ENCODE peak calls at places on chromosomes 11 and 22, in nine cellular contexts. One of them, this sample, is unnamed. For H3K4me1, the result is how much of the 10 kb centered on the place peaks cover.

GRCh38 chr11:119320593-119321524 is 3.9 kb upstream of the MCAM start:
- DNase-seq in CD8-positive, alpha-beta memory T cell: peak
- DNase-seq in pancreas: peak
- DNase-seq in mesendoderm: peak
- DNase-seq in neural progenitor cell: peak
- DNase-seq in lower lobe of right lung: peak
- DNase-seq in left lung: peak
- DNase-seq in mesenchymal stem cell: peak
- DNase-seq in SJSA1: no peak
- DNase-seq in this sample: peak

GRCh38 chr11:82636620-82637019 is 97.0 kb downstream of the FAM181B start:
- DNase-seq in left lung: no peak
- DNase-seq in mesenchymal stem cell: no peak
- DNase-seq in mesendoderm: no peak
- DNase-seq in SJSA1: no peak
- DNase-seq in lower lobe of right lung: no peak
- DNase-seq in neural progenitor cell: no peak
- DNase-seq in CD8-positive, alpha-beta memory T cell: no peak
- DNase-seq in pancreas: no peak
- DNase-seq in this sample: no peak

GRCh38 chr22:23713696-23714595 is 23.1 kb downstream of the RGL4 start:
- DNase-seq in mesenchymal stem cell: no peak
- DNase-seq in lower lobe of right lung: no peak
- DNase-seq in pancreas: peak
- DNase-seq in neural progenitor cell: no peak
- DNase-seq in SJSA1: no peak
- DNase-seq in CD8-positive, alpha-beta memory T cell: no peak
- DNase-seq in mesendoderm: no peak
- DNase-seq in left lung: peak
- DNase-seq in this sample: no peak

GRCh38 chr11:95892892-95893570 is 30.9 kb downstream of the MTMR2 start:
- DNase-seq in lower lobe of right lung: no peak
- DNase-seq in mesendoderm: no peak
- DNase-seq in left lung: no peak
- DNase-seq in CD8-positive, alpha-beta memory T cell: no peak
- DNase-seq in pancreas: no peak
- DNase-seq in neural progenitor cell: no peak
- DNase-seq in SJSA1: no peak
- DNase-seq in mesenchymal stem cell: no peak
- DNase-seq in this sample: no peak

GRCh38 chr22:36321797-36322601 is 65.8 kb downstream of the MYH9 start:
- DNase-seq in SJSA1: no peak
- DNase-seq in neural progenitor cell: no peak
- DNase-seq in mesendoderm: no peak
- DNase-seq in pancreas: no peak
- DNase-seq in mesenchymal stem cell: no peak
- DNase-seq in left lung: no peak
- DNase-seq in lower lobe of right lung: no peak
- DNase-seq in CD8-positive, alpha-beta memory T cell: no peak
- DNase-seq in this sample: no peak

GRCh38 chr11:46387919-46388618 is 3.5 kb downstream of the CHRM4 start:
- DNase-seq in neural progenitor cell: no peak
- DNase-seq in CD8-positive, alpha-beta memory T cell: no peak
- DNase-seq in mesenchymal stem cell: no peak
- DNase-seq in pancreas: no peak
- DNase-seq in lower lobe of right lung: no peak
- DNase-seq in left lung: no peak
- DNase-seq in SJSA1: no peak
- DNase-seq in mesendoderm: no peak
- DNase-seq in this sample: no peak

GRCh38 chr11:59755701-59756495 is 722 bp downstream of the STX3 start:
- DNase-seq in left lung: peak
- DNase-seq in CD8-positive, alpha-beta memory T cell: no peak
- DNase-seq in lower lobe of right lung: peak
- DNase-seq in mesendoderm: peak
- DNase-seq in SJSA1: peak
- DNase-seq in pancreas: peak
- DNase-seq in mesenchymal stem cell: peak
- DNase-seq in neural progenitor cell: peak
- DNase-seq in this sample: peak

GRCh38 chr22:37636186-37636948 is 3.1 kb upstream of the SH3BP1 start:
- DNase-seq in neural progenitor cell: no peak
- DNase-seq in lower lobe of right lung: no peak
- DNase-seq in mesendoderm: peak
- DNase-seq in CD8-positive, alpha-beta memory T cell: peak
- DNase-seq in SJSA1: no peak
- DNase-seq in pancreas: no peak
- DNase-seq in left lung: no peak
- DNase-seq in mesenchymal stem cell: peak
- DNase-seq in this sample: no peak

GRCh38 chr11:58628446-58628845 is 6.0 kb downstream of the CNTF start:
- DNase-seq in mesendoderm: no peak
- DNase-seq in neural progenitor cell: peak
- DNase-seq in SJSA1: no peak
- DNase-seq in left lung: no peak
- DNase-seq in lower lobe of right lung: no peak
- DNase-seq in mesenchymal stem cell: no peak
- DNase-seq in pancreas: no peak
- DNase-seq in CD8-positive, alpha-beta memory T cell: no peak
- DNase-seq in this sample: no peak

GRCh38 chr11:79087238-79087956 is 353.4 kb downstream of the TENM4 start:
- DNase-seq in neural progenitor cell: peak
- DNase-seq in SJSA1: no peak
- DNase-seq in mesenchymal stem cell: peak
- DNase-seq in lower lobe of right lung: no peak
- DNase-seq in left lung: no peak
- DNase-seq in pancreas: no peak
- DNase-seq in CD8-positive, alpha-beta memory T cell: no peak
- DNase-seq in mesendoderm: peak
- DNase-seq in this sample: peak

GRCh38 chr11:1072116-1072820 is 2.4 kb upstream of the MUC2 start:
- DNase-seq in mesendoderm: peak
- DNase-seq in SJSA1: peak
- DNase-seq in pancreas: no peak
- DNase-seq in CD8-positive, alpha-beta memory T cell: no peak
- DNase-seq in lower lobe of right lung: peak
- DNase-seq in mesenchymal stem cell: no peak
- DNase-seq in left lung: no peak
- DNase-seq in neural progenitor cell: no peak
- DNase-seq in this sample: no peak

GRCh38 chr11:46361283-46362145 is 14.3 kb downstream of the DGKZ start:
- DNase-seq in mesendoderm: no peak
- DNase-seq in pancreas: peak
- DNase-seq in lower lobe of right lung: peak
- DNase-seq in mesenchymal stem cell: peak
- DNase-seq in CD8-positive, alpha-beta memory T cell: peak
- DNase-seq in neural progenitor cell: no peak
- DNase-seq in SJSA1: no peak
- DNase-seq in left lung: peak
- DNase-seq in this sample: no peak

GRCh38 chr22:39471421-39472141 is 14.8 kb downstream of the MGAT3 start:
- DNase-seq in left lung: no peak
- DNase-seq in mesenchymal stem cell: peak
- DNase-seq in mesendoderm: peak
- DNase-seq in CD8-positive, alpha-beta memory T cell: no peak
- DNase-seq in lower lobe of right lung: no peak
- DNase-seq in pancreas: no peak
- DNase-seq in SJSA1: peak
- DNase-seq in neural progenitor cell: peak
- DNase-seq in this sample: no peak

GRCh38 chr11:132728026-132728425 is 804.3 kb downstream of the OPCML start:
- DNase-seq in neural progenitor cell: no peak
- DNase-seq in left lung: no peak
- DNase-seq in mesenchymal stem cell: no peak
- DNase-seq in pancreas: no peak
- DNase-seq in CD8-positive, alpha-beta memory T cell: no peak
- DNase-seq in lower lobe of right lung: no peak
- DNase-seq in SJSA1: no peak
- DNase-seq in mesendoderm: no peak
- DNase-seq in this sample: no peak

GRCh38 chr22:23245045-23245798 is 64.9 kb downstream of the BCR start:
- DNase-seq in left lung: no peak
- DNase-seq in lower lobe of right lung: no peak
- DNase-seq in mesendoderm: no peak
- DNase-seq in neural progenitor cell: no peak
- DNase-seq in SJSA1: peak
- DNase-seq in pancreas: no peak
- DNase-seq in CD8-positive, alpha-beta memory T cell: no peak
- DNase-seq in mesenchymal stem cell: no peak
- DNase-seq in this sample: peak

GRCh38 chr11:74341926-74342325 is 30.5 kb upstream of the P4HA3 start:
- DNase-seq in SJSA1: no peak
- DNase-seq in pancreas: no peak
- DNase-seq in mesendoderm: peak
- DNase-seq in lower lobe of right lung: no peak
- DNase-seq in neural progenitor cell: no peak
- DNase-seq in left lung: no peak
- DNase-seq in mesenchymal stem cell: no peak
- DNase-seq in CD8-positive, alpha-beta memory T cell: no peak
- DNase-seq in this sample: no peak

GRCh38 chr11:78420796-78421209 is 3.2 kb upstream of the GAB2 start:
- DNase-seq in mesenchymal stem cell: peak
- DNase-seq in lower lobe of right lung: peak
- DNase-seq in pancreas: no peak
- DNase-seq in left lung: peak
- DNase-seq in CD8-positive, alpha-beta memory T cell: no peak
- DNase-seq in neural progenitor cell: no peak
- DNase-seq in mesendoderm: no peak
- DNase-seq in SJSA1: no peak
- DNase-seq in this sample: no peak

GRCh38 chr11:129451524-129451923 is 75.9 kb downstream of the BARX2 start:
- DNase-seq in mesendoderm: no peak
- DNase-seq in SJSA1: no peak
- DNase-seq in CD8-positive, alpha-beta memory T cell: no peak
- DNase-seq in lower lobe of right lung: no peak
- DNase-seq in neural progenitor cell: no peak
- DNase-seq in left lung: no peak
- DNase-seq in pancreas: no peak
- DNase-seq in mesenchymal stem cell: no peak
- DNase-seq in this sample: no peak

DNA sequence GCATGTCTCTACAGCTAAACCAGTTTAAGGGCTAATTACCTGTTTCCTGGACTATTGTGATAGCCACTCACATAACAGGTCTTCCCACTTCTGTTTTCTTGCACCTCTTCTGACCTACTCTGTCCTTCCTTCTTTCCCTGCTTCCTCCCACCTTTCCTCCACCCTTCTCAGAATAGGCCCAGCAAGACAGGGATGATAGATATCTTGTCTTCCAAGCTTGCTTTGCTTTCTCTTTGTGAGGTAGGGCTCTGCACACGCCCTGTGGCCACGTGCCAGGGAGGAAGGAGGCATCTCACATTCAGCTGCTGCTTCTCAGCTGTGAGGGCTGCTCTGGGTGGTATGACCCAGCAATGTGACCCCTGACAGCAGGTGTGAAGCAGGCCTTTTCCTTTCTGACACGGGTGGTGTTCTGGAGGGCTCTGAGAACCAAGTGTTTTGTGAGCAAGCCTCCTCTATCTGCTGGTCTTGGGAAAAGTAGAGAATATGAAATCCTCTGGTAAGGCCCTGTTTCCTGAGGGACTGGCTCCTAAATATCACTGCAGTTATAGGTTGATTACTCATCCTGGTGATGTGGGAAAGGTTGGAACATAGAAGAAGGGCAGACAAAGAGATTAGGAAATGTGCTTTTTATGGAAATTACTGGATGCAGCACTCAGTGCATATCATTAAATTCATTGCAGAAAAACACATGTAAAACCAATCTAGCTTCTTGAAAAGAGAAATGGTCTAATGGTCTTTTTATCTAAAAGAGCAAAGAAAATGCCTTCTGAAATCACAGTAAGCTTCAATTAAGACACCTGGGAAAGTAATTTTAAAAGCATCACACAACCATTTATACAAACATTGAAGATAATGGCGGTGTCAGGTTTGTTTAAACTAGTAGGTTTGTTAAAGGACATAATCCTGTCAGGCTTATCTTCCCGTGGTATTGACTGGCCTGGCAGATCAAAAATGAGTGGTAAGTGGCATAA is 8.5 kb downstream of the AMOTL1 start:
- DNase-seq in neural progenitor cell: peak
- DNase-seq in left lung: peak
- DNase-seq in mesenchymal stem cell: peak
- DNase-seq in pancreas: peak
- DNase-seq in CD8-positive, alpha-beta memory T cell: no peak
- DNase-seq in SJSA1: no peak
- DNase-seq in lower lobe of right lung: peak
- DNase-seq in mesendoderm: peak
- DNase-seq in this sample: peak
- H3K4me1 ChIP-seq in neural progenitor cell: under half
- H3K4me1 ChIP-seq in left lung: under half
- H3K4me1 ChIP-seq in mesenchymal stem cell: under half
- H3K4me1 ChIP-seq in pancreas: under half
- H3K4me1 ChIP-seq in CD8-positive, alpha-beta memory T cell: under half
- H3K4me1 ChIP-seq in SJSA1: under half
- H3K4me1 ChIP-seq in lower lobe of right lung: half or more
- H3K4me1 ChIP-seq in mesendoderm: under half
- H3K4me1 ChIP-seq in this sample: half or more

DNA sequence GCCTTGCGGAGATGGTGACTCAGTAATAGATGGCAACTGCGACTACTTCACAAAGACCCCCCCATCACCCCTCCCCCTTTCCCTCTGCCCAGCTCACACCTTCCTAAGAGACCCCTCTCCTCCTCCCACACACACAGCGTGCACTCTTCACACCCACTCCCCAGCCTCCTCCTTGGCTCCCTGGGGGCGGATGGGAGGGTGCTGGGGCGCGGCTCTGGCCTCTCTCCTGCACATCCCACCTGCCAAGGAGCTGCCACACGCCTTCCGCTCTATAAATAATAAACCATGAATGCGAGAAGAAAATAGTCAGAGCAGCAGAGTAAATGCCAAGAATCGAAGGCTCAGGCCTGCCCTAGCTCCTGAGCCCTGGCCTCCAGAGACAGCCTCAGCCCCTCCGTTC is 4.5 kb downstream of the P2RX3 start:
- DNase-seq in lower lobe of right lung: no peak
- DNase-seq in neural progenitor cell: no peak
- DNase-seq in mesendoderm: no peak
- DNase-seq in pancreas: no peak
- DNase-seq in SJSA1: no peak
- DNase-seq in left lung: no peak
- DNase-seq in mesenchymal stem cell: no peak
- DNase-seq in CD8-positive, alpha-beta memory T cell: no peak
- DNase-seq in this sample: no peak
- H3K27ac ChIP-seq in lower lobe of right lung: no peak
- H3K27ac ChIP-seq in neural progenitor cell: no peak
- H3K27ac ChIP-seq in mesendoderm: no peak
- H3K27ac ChIP-seq in pancreas: no peak
- H3K27ac ChIP-seq in SJSA1: no peak
- H3K27ac ChIP-seq in left lung: no peak
- H3K27ac ChIP-seq in mesenchymal stem cell: no peak
- H3K27ac ChIP-seq in CD8-positive, alpha-beta memory T cell: no peak
- H3K27ac ChIP-seq in this sample: no peak

GRCh38 chr22:32847067-32847491 is 45.6 kb downstream of the TIMP3 start:
- DNase-seq in CD8-positive, alpha-beta memory T cell: no peak
- DNase-seq in mesenchymal stem cell: no peak
- DNase-seq in SJSA1: no peak
- DNase-seq in lower lobe of right lung: no peak
- DNase-seq in left lung: no peak
- DNase-seq in pancreas: no peak
- DNase-seq in neural progenitor cell: no peak
- DNase-seq in mesendoderm: no peak
- DNase-seq in this sample: peak
- H3K4me1 ChIP-seq in CD8-positive, alpha-beta memory T cell: under half
- H3K4me1 ChIP-seq in mesenchymal stem cell: under half
- H3K4me1 ChIP-seq in SJSA1: under half
- H3K4me1 ChIP-seq in lower lobe of right lung: half or more
- H3K4me1 ChIP-seq in left lung: under half
- H3K4me1 ChIP-seq in pancreas: under half
- H3K4me1 ChIP-seq in neural progenitor cell: under half
- H3K4me1 ChIP-seq in mesendoderm: under half
- H3K4me1 ChIP-seq in this sample: under half

GRCh38 chr11:20034941-20035340 is 125.3 kb downstream of the DBX1 start:
- DNase-seq in mesendoderm: no peak
- DNase-seq in lower lobe of right lung: no peak
- DNase-seq in SJSA1: no peak
- DNase-seq in neural progenitor cell: no peak
- DNase-seq in mesenchymal stem cell: no peak
- DNase-seq in left lung: no peak
- DNase-seq in pancreas: no peak
- DNase-seq in CD8-positive, alpha-beta memory T cell: no peak
- DNase-seq in this sample: no peak
- H3K27ac ChIP-seq in mesendoderm: no peak
- H3K27ac ChIP-seq in lower lobe of right lung: no peak
- H3K27ac ChIP-seq in SJSA1: no peak
- H3K27ac ChIP-seq in neural progenitor cell: no peak
- H3K27ac ChIP-seq in mesenchymal stem cell: no peak
- H3K27ac ChIP-seq in left lung: no peak
- H3K27ac ChIP-seq in pancreas: no peak
- H3K27ac ChIP-seq in CD8-positive, alpha-beta memory T cell: no peak
- H3K27ac ChIP-seq in this sample: peak

This sample was measured in foreskin keratinocyte.